ENCODE peak calls at places on chromosomes 12 and 14, in eight cellular contexts. Z is mucosa of descending colon; P is effector memory CD4-positive, alpha-beta T cell; W is PC-3; Y is tibial artery; U is mammary epithelial cell; C is aorta; S is ascending aorta. J is an unnamed sample.

GRCh38 chr12:27541031-27541719 is 17.2 kb downstream of the PPFIBP1 start:
- DNase-seq in C (no peak), P (no peak), U (peak; percentile 82), S (no peak), W (no peak), Z (no peak), Y (no peak), J (no peak)

GRCh38 chr12:106078358-106079025 is 60.3 kb downstream of the NUAK1 start:
- DNase-seq in W (peak; percentile 69), C (peak; percentile 92), Y (peak; percentile 66), S (peak; percentile 92), P (no peak), U (peak; percentile 73), Z (peak; percentile 34), J (no peak)

GRCh38 chr12:109018276-109018675 is 2.6 kb downstream of the SVOP start:
- DNase-seq in P (no peak), C (no peak), Y (no peak), U (no peak), W (no peak), S (no peak), Z (no peak), J (no peak)

GRCh38 chr14:50622978-50623377 is 45.1 kb downstream of the SAV1 start:
- DNase-seq in U (no peak), Y (no peak), C (no peak), W (no peak), P (no peak), S (no peak), Z (no peak), J (no peak)

GRCh38 chr12:13073191-13073590 is 29.0 kb downstream of the FAM234B start:
- DNase-seq in C (no peak), Y (no peak), U (no peak), P (no peak), W (no peak), S (no peak), Z (no peak), J (no peak)

GRCh38 chr12:105561981-105562726 is 231.7 kb downstream of the C12orf75 start:
- DNase-seq in C (peak; percentile 88), Z (peak; percentile 42), P (no peak), Y (peak; percentile 32), U (peak; percentile 76), S (peak; percentile 82), W (peak; percentile 96), J (peak; percentile 39)

GRCh38 chr14:101183376-101184103 is 280.0 kb upstream of the RTL1 start:
- DNase-seq in W (no peak), U (no peak), S (no peak), C (no peak), P (no peak), Y (no peak), Z (no peak), J (peak; percentile 11)

GRCh38 chr14:61090432-61091216 is 109.6 kb downstream of the SLC38A6 start:
- DNase-seq in C (no peak), Y (no peak), Z (no peak), S (no peak), P (no peak), U (no peak), W (no peak), J (no peak)

GRCh38 chr14:24195186-24196070 is at the start of gene TM9SF1:
- DNase-seq in S (peak; percentile 94), Z (peak; percentile 92), C (peak; percentile 97), U (peak; percentile 81), W (peak; percentile 78), Y (peak; percentile 85), P (peak; percentile 80), J (peak; percentile 91)

GRCh38 chr12:57456145-57456700 is 1.1 kb downstream of the INHBE start:
- DNase-seq in Y (no peak), U (peak; percentile 32), P (no peak), W (peak; percentile 60), Z (no peak), S (no peak), C (no peak), J (peak; percentile 73)

GRCh38 chr14:90624732-90625444 is 191.3 kb downstream of the TTC7B start:
- DNase-seq in U (no peak), Y (no peak), Z (no peak), P (no peak), C (no peak), S (peak; percentile 52), W (no peak), J (no peak)

GRCh38 chr12:87117516-87117915 is 861.3 kb upstream of the MGAT4C start:
- DNase-seq in Z (no peak), C (no peak), W (no peak), U (no peak), Y (no peak), P (no peak), S (no peak), J (no peak)

GRCh38 chr12:67910360-67911292 is 78.6 kb upstream of the IFNG-AS1 start:
- DNase-seq in Z (no peak), P (no peak), S (no peak), Y (no peak), C (no peak), W (peak; percentile 97), U (peak; percentile 90), J (peak; percentile 1)

GRCh38 chr14:54901380-54902142 is 1.1 kb downstream of the GCH1 start:
- DNase-seq in S (no peak), P (peak; percentile 4), W (peak; percentile 58), U (no peak), Y (peak; percentile 39), Z (peak; percentile 49), C (no peak), J (peak; percentile 26)

GRCh38 chr14:35949933-35950332 is 123.8 kb downstream of the BRMS1L start:
- DNase-seq in Z (no peak), Y (no peak), C (no peak), S (no peak), P (no peak), W (peak; percentile 61), U (no peak), J (peak; percentile 5)

DNA sequence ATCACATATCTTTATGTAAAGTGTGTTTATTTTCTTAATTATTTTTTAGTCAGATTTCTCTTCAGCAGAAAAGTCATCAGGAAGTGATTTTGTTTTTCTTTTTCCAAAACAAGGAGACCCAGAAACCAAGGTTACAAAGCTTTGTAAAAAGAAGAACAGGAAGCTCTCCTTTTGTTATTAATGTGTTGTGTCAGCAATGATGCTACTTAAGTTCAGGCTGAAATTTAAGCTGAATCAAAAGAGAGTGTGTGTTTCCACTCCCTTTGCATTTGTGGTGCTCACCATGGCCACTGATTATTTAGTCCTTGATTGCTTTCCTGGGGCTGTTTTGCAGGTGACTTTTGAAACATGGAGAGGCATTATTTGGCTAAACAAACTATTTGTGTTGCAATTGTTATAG is 155.3 kb upstream of the ATP2B1 start:
- DNase-seq in C (no peak), Z (no peak), S (no peak), U (no peak), Y (no peak), P (peak; percentile 11), W (no peak), J (peak; percentile 47)
- H3K4me1 ChIP-seq in C (no peaks in the 10 kb centered on the region), Z (no peaks in the 10 kb centered on the region), S (no peaks in the 10 kb centered on the region), U (no peaks in the 10 kb centered on the region), Y (no peaks in the 10 kb centered on the region), P (peaks cover 37% of the 10 kb centered on the region), W (peaks cover 2% of the 10 kb centered on the region), J (peaks cover 7% of the 10 kb centered on the region)

GRCh38 chr12:19245126-19245525 is 115.6 kb downstream of the PLEKHA5 start:
- DNase-seq in Y (no peak), U (no peak), C (no peak), W (no peak), S (no peak), P (no peak), Z (no peak), J (no peak)

GRCh38 chr12:19248929-19249602 is 119.5 kb downstream of the PLEKHA5 start:
- DNase-seq in P (no peak), U (peak; percentile 56), C (no peak), Y (no peak), W (no peak), S (no peak), Z (no peak), J (no peak)

GRCh38 chr12:19243577-19243976 is 114.0 kb downstream of the PLEKHA5 start:
- DNase-seq in P (no peak), Z (no peak), U (no peak), Y (no peak), C (no peak), S (no peak), W (no peak), J (no peak)

GRCh38 chr12:19244312-19244711 is 114.8 kb downstream of the PLEKHA5 start:
- DNase-seq in C (no peak), S (no peak), P (no peak), U (no peak), W (no peak), Z (no peak), Y (no peak), J (no peak)

DNA sequence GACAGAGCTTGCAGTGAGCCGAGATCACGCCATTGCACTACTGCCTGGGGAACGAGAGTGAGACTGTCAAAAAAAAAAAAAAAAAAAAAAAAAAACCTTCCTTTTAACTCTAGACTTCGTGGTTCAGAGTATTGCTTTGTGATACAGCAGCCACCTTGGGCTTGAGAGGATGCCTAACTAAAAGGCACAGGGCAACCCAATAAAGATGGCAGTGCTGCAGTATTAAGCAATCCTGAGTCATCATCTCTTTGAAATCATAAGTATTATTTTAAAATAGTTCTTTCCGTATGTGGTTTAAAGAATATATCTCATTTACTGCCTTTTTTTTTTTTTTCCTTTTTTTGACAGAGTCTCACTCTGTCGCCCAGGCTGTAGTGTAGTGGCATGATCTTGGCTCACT is 116.1 kb downstream of the PLEKHA5 start:
- DNase-seq in C (no peak), Y (no peak), U (peak; percentile 14), P (no peak), S (no peak), Z (no peak), W (no peak), J (no peak)
- H3K4me3 ChIP-seq in C (no peak overlapping the region), Y (no peak overlapping the region), U (no peak overlapping the region), P (no peak overlapping the region), S (no peak overlapping the region), Z (no peak overlapping the region), W (no peak overlapping the region), J (no peak overlapping the region)

DNA sequence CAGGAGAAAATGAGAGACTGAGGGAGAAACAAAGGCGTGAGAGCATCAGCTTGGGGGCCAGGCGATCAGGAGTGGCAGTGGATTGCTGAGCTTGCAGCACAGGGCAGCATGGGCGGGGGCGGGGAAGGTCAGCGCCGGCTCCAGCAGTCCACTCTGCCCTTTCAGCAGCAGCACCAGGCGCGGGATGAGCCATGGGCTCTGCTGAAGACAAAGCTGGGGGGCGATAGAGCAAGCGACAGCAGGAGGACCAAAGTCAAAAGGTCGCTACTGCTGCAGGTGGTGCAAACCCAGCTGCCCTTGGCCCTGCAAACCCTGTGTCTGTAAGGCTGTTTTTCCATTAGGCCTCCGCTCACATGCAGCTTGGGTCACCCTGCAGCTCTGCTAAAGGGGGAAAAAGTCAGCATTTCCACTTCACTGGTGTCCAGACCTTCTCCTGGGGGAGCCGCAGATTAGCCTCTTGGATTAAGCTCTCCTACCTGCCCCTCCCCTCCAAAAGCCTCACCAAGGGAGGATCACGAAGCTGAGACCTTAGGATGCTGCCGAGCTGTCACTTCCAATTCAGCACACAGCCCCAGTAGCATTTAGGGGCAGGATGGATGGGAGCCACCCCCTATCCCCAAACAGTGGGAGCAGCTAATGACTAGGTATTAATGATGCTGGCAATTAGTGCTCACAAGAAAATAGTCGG is 204.8 kb downstream of the DPF3 start:
- DNase-seq in C (no peak), Y (no peak), U (no peak), P (no peak), W (no peak), S (no peak), Z (no peak), J (no peak)
- H3K4me1 ChIP-seq in C (no peaks in the 10 kb centered on the region), Y (no peaks in the 10 kb centered on the region), U (no peaks in the 10 kb centered on the region), P (no peaks in the 10 kb centered on the region), W (no peaks in the 10 kb centered on the region), S (no peaks in the 10 kb centered on the region), Z (no peaks in the 10 kb centered on the region), J (no peaks in the 10 kb centered on the region)

DNA sequence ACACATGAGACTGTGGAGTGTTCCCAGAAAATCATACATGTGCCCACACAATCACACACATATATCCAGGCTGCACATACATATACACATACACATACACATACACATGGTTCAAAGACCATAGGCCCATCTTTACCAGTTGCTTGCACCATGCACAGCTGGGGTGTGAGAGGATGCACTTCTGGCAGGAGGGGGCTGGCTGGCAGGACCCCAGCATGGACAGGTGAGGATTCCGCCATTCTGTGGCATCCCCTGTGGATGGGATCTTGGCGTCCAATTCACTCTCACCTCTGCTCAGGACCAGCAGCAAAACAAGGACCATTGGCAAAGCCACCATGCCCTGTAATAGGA is 7.0 kb downstream of the ITGB7 start:
- DNase-seq in U (no peak), S (no peak), W (no peak), Z (no peak), Y (no peak), P (no peak), C (no peak), J (no peak)
- H3K4me3 ChIP-seq in U (no peak overlapping the region), S (no peak overlapping the region), W (no peak overlapping the region), Z (no peak overlapping the region), Y (no peak overlapping the region), P (no peak overlapping the region), C (no peak overlapping the region), J (no peak overlapping the region)